ENCODE peak calls at places on chromosomes 2 and 18, in eight cellular contexts. S, N, J, G, D, B, P and W are unnamed samples.

GRCh38 chr2:55282110-55282917 is 13.3 kb upstream of the MTIF2 start:
- DNase-seq in S (peak), N (peak), J (peak), G (no peak), D (peak), B (peak), P (peak), W (peak)

GRCh38 chr2:216833076-216833475 is 26.8 kb downstream of the TNP1 start:
- DNase-seq in S (no peak), N (peak), J (no peak), G (no peak), D (no peak), B (peak), P (no peak), W (no peak)

GRCh38 chr2:84888401-84889276 is 7.8 kb upstream of the TRABD2A start:
- DNase-seq in S (peak), N (no peak), J (peak), G (no peak), D (no peak), B (no peak), P (no peak), W (no peak)

GRCh38 chr18:217532-218334 is 50.1 kb downstream of the THOC1 start:
- DNase-seq in S (no peak), N (no peak), J (no peak), G (no peak), D (no peak), B (no peak), P (no peak), W (no peak)

GRCh38 chr2:231883468-231883881 is 42.7 kb downstream of the NPPC start:
- DNase-seq in S (no peak), N (no peak), J (no peak), G (no peak), D (no peak), B (no peak), P (no peak), W (no peak)

GRCh38 chr18:75441921-75442320 is 14.4 kb upstream of the SMIM21 start:
- DNase-seq in S (no peak), N (no peak), J (no peak), G (no peak), D (no peak), B (no peak), P (no peak), W (no peak)

GRCh38 chr2:142088058-142088568 is 42.7 kb downstream of the LRP1B start:
- DNase-seq in S (no peak), N (no peak), J (no peak), G (no peak), D (no peak), B (no peak), P (no peak), W (no peak)

GRCh38 chr2:232838406-232838874 is 31.6 kb upstream of the SNORC start:
- DNase-seq in S (peak), N (no peak), J (no peak), G (no peak), D (no peak), B (no peak), P (no peak), W (no peak)

GRCh38 chr2:70558195-70558808 is 4.7 kb upstream of the TGFA start:
- DNase-seq in S (no peak), N (no peak), J (peak), G (no peak), D (no peak), B (no peak), P (no peak), W (no peak)

GRCh38 chr2:11065833-11066232 is 89.4 kb upstream of the SLC66A3 start:
- DNase-seq in S (no peak), N (no peak), J (no peak), G (no peak), D (no peak), B (no peak), P (no peak), W (no peak)

GRCh38 chr2:160494243-160494642 is 636 bp upstream of the RBMS1 start:
- DNase-seq in S (no peak), N (no peak), J (peak), G (peak), D (no peak), B (peak), P (no peak), W (no peak)

GRCh38 chr18:53025247-53025646 is 685.2 kb downstream of the DCC start:
- DNase-seq in S (no peak), N (no peak), J (no peak), G (no peak), D (no peak), B (no peak), P (no peak), W (no peak)

GRCh38 chr2:10473121-10473756 is 25.1 kb upstream of the ODC1 start:
- DNase-seq in S (no peak), N (no peak), J (no peak), G (no peak), D (no peak), B (no peak), P (no peak), W (no peak)

GRCh38 chr18:11366410-11366809 is 217.0 kb upstream of the PIEZO2 start:
- DNase-seq in S (peak), N (no peak), J (no peak), G (peak), D (no peak), B (no peak), P (peak), W (no peak)

GRCh38 chr18:25516747-25517498 is 165.0 kb upstream of the ZNF521 start:
- DNase-seq in S (no peak), N (no peak), J (no peak), G (no peak), D (no peak), B (no peak), P (no peak), W (no peak)

GRCh38 chr2:203739351-203739750 is 32.9 kb downstream of the CD28 start:
- DNase-seq in S (no peak), N (no peak), J (no peak), G (no peak), D (no peak), B (no peak), P (no peak), W (no peak)

GRCh38 chr2:235984552-235984951 is 183.6 kb downstream of the GBX2 start:
- DNase-seq in S (no peak), N (no peak), J (no peak), G (no peak), D (no peak), B (no peak), P (no peak), W (no peak)

GRCh38 chr18:23883277-23883790 is 131.2 kb upstream of the TTC39C start:
- DNase-seq in S (peak), N (peak), J (no peak), G (no peak), D (no peak), B (no peak), P (no peak), W (no peak)

GRCh38 chr2:40470817-40471809 is 19.2 kb upstream of the SLC8A1 start:
- DNase-seq in S (no peak), N (no peak), J (no peak), G (no peak), D (no peak), B (no peak), P (no peak), W (no peak)

GRCh38 chr18:78688916-78689315 is 290.7 kb upstream of the SALL3 start:
- DNase-seq in S (no peak), N (no peak), J (no peak), G (no peak), D (no peak), B (no peak), P (no peak), W (no peak)

GRCh38 chr18:12598181-12598921 is 59.6 kb downstream of the SPIRE1 start:
- DNase-seq in S (peak), N (no peak), J (no peak), G (peak), D (no peak), B (no peak), P (no peak), W (no peak)

DNA sequence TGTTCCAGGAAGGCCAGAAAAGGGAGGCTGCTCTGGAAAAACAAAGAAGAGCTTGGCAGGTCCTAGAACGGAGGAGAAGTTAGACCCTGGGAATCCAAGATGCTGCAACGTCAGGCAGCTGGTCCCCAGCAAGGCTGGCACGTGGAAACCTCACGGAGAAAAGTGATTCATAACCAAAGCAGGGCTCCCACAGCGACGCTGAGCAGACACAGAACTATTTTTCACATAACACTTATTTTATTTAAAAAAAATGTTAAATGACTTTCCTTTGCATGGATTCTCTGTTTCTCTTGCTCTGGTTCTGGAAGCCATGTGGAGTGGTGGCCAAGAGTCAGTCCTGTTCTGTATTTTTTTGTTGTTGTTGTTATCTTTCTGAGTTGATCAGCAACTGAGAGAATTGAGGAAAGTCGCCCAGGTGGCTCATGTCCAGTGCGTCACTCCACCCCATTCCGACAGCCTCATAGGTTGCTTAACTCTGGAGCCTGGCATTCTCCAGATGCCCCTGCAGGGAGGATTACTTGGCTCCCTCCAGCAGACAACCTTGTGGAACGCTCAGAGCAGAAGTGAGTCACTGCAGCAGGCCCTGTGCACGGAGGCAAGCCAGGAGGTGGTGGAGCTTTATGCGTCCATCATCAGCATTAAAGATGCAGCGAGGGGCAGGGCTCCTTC is 229.9 kb upstream of the HDAC4 start:
- DNase-seq in S (peak), N (no peak), J (no peak), G (no peak), D (no peak), B (no peak), P (peak), W (peak)
- H3K4me3 ChIP-seq in S (no peak), N (no peak), J (no peak), G (no peak), D (no peak), B (no peak), P (no peak), W (no peak)

GRCh38 chr2:50143822-50144575 is 887.9 kb downstream of the NRXN1 start:
- DNase-seq in S (peak), N (no peak), J (peak), G (peak), D (no peak), B (no peak), P (no peak), W (no peak)
- TF ChIP-seq CTCF in S (peak), N (peak), J (peak), G (peak), D (peak), B (no peak), P (peak), W (peak)

DNA sequence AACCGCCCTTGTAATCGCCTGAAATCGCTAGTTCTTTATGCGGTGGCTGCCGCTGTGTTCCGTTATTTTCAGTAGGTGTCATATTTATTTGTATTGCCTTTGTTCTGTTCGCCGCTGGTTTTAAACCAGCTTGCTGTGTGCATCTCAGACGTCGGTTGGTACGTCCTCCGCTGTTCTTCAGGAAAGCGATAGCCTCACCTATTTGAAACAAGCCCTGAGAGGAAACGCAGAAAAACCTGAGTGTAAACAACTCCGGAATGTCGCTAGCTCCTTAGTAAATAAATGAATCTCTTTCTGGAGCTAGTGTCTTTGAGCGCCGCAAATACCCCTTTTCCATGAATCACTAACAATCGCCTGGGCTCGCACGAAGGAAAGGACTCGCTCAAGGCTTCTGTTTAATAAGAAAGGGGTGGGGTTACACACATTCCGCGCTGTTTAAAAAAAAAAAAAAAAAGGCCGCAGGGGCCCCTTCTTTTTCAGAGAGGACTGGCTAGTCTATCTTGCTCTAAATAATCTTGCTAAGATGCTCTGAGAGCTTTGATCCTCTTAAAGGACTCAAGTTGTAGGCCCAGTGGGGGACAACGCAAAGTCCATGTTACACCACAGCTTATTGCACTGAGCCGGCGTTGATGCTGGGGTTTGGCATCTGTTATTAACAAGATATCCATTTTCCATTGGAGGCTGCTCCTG is 3.0 kb downstream of the HOXD8 start:
- DNase-seq in S (no peak), N (no peak), J (peak), G (no peak), D (no peak), B (no peak), P (no peak), W (no peak)
- H3K4me3 ChIP-seq in S (no peak), N (no peak), J (no peak), G (no peak), D (peak), B (peak), P (no peak), W (peak)

GRCh38 chr2:151792589-151792988 is 35.6 kb downstream of the ARL5A start:
- DNase-seq in S (no peak), N (no peak), J (no peak), G (no peak), D (no peak), B (no peak), P (no peak), W (no peak)
- TF ChIP-seq CTCF in S (no peak), N (no peak), J (peak), G (no peak), D (no peak), B (no peak), P (no peak), W (no peak)

DNA sequence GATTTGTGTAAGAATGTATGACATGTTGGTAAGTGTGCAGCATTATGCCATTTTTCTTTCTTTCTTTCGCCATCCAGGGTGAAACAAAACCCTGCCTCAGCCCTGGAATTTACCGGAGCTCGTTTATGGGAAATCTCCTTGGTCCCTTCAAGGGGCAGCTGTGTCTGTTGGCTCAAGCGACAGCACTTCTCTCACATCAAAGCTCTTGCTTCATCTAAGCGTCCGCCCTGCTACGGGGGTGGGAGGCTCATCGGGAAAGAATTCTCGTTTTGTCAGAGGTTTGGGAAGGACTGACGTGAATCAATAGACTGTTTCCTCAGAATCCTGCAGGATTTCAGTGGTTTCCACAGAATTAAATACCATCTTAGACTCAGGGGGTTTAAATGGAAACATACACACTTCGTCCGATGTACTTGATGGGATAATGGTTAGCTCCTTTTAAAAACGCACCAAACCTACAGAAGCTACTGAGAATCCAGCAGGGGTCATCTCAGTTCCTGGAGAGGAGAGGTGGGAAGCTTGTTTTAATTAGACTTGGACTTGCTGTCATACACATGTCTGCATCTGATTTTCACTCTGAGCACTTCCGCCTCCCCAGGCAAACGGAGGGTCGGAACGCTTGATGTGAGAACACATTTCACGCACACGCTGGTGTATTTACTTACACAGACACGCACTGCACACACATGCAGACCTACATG is 91.5 kb downstream of the ASB1 start:
- DNase-seq in S (no peak), N (no peak), J (no peak), G (no peak), D (no peak), B (no peak), P (peak), W (peak)
- H3K4me3 ChIP-seq in S (no peak), N (no peak), J (no peak), G (no peak), D (no peak), B (no peak), P (peak), W (peak)

GRCh38 chr2:205682239-205683021 is at the start of gene NRP2:
- DNase-seq in S (peak), N (peak), J (peak), G (peak), D (peak), B (peak), P (no peak), W (no peak)
- TF ChIP-seq CTCF in S (no peak), N (no peak), J (no peak), G (no peak), D (no peak), B (no peak), P (no peak), W (no peak)

GRCh38 chr2:626491-627339 is 50.5 kb downstream of the TMEM18 start:
- DNase-seq in S (no peak), N (no peak), J (peak), G (no peak), D (no peak), B (no peak), P (no peak), W (no peak)

GRCh38 chr2:627340-627709 is 49.9 kb downstream of the TMEM18 start:
- DNase-seq in S (no peak), N (no peak), J (peak), G (no peak), D (no peak), B (no peak), P (no peak), W (no peak)

GRCh38 chr2:628651-629050 is 48.6 kb downstream of the TMEM18 start:
- DNase-seq in S (no peak), N (no peak), J (peak), G (no peak), D (no peak), B (no peak), P (no peak), W (no peak)

GRCh38 chr2:629961-630360 is 47.2 kb downstream of the TMEM18 start:
- DNase-seq in S (no peak), N (no peak), J (no peak), G (no peak), D (no peak), B (no peak), P (no peak), W (no peak)

DNA sequence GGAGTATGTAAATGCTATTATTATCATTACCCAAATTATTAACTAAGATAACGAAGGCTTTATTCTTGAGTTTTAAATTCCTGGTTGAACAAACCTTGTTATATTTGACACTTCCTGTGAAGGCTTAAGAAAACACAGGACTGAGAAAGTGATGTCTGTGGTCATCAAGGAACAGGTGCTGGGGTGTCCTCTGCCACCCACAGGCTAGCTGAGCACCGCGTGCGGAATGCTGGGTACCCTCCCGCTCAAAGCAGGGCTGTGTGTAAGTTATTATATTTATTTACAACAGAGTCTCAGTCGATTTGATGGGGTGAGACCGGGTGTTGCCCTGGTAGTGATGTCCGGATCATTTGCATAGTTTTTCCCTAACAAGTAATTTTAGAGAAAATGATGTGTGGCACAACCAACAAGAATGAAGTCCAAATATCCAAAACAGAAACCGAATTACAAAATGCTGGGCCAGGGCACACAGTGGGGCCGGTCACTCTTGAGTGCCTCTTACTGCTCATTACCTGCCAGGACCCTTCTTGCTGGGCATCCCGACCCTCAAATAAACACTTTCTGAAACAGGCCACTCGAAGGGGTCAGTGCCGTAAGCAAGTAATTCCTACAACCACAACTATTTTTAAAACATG is 49.2 kb downstream of the TMEM18 start:
- DNase-seq in S (no peak), N (no peak), J (no peak), G (no peak), D (no peak), B (no peak), P (no peak), W (no peak)
- H3K4me3 ChIP-seq in S (no peak), N (no peak), J (no peak), G (no peak), D (no peak), B (no peak), P (no peak), W (no peak)